ENCODE peak calls at places on chromosomes 3 and 15, in four cellular contexts. K is progenitor cell of endocrine pancreas, W is colonic mucosa, N is WERI-Rb-1. D is an unnamed sample.

GRCh38 chr15:71559616-71560015 is 250.7 kb upstream of the NR2E3 start:
- DNase-seq in N (no peak), K (no peak), W (no peak), D (no peak)

GRCh38 chr3:48423883-48424695 is 5.8 kb downstream of the PLXNB1 start:
- DNase-seq in N (no peak), W (no peak), K (no peak), D (no peak)

GRCh38 chr3:31379598-31379997 is 153.1 kb upstream of the STT3B start:
- DNase-seq in N (no peak), K (no peak), W (no peak), D (no peak)

GRCh38 chr3:58158427-58159153 is 52.2 kb downstream of the DNASE1L3 start:
- DNase-seq in K (no peak), N (no peak), W (no peak), D (no peak)

GRCh38 chr3:190581041-190581501 is 67.2 kb downstream of the IL1RAP start:
- DNase-seq in W (no peak), N (no peak), K (no peak), D (no peak)

GRCh38 chr3:16720367-16720766 is 115.1 kb upstream of the DAZL start:
- DNase-seq in N (no peak), W (no peak), K (no peak), D (no peak)

GRCh38 chr3:99119312-99119810 is 217.9 kb upstream of the DCBLD2 start:
- DNase-seq in N (no peak), K (no peak), W (no peak), D (no peak)

GRCh38 chr3:54954516-54954915 is 26.7 kb upstream of the LRTM1 start:
- DNase-seq in W (no peak), K (no peak), N (no peak), D (no peak)

GRCh38 chr3:46878796-46879436 is 1.4 kb downstream of the PTH1R start:
- DNase-seq in K (no peak), W (no peak), N (peak; percentile 73), D (no peak)

GRCh38 chr15:81296673-81297072 is 27.3 kb downstream of the STARD5 start:
- DNase-seq in W (peak; percentile 49), K (no peak), N (no peak), D (no peak)

GRCh38 chr15:39792954-39793353 is 10.3 kb upstream of the FSIP1 start:
- DNase-seq in K (no peak), W (no peak), N (no peak), D (no peak)

GRCh38 chr3:60190073-60190472 is 1061.2 kb downstream of the FHIT start:
- DNase-seq in N (no peak), W (no peak), K (no peak), D (no peak)

GRCh38 chr3:155281892-155282291 is 11.6 kb downstream of the STRIT1 start:
- DNase-seq in K (no peak), W (no peak), N (no peak), D (no peak)

GRCh38 chr3:153848701-153849100 is 272.5 kb upstream of the ARHGEF26 start:
- DNase-seq in W (no peak), N (no peak), K (no peak), D (no peak)

GRCh38 chr15:23877502-23878412 is 190.7 kb upstream of the NDN start:
- DNase-seq in K (peak; percentile 58), N (peak; percentile 81), W (peak; percentile 58), D (peak; percentile 85)

GRCh38 chr3:106348142-106348690 is 479.4 kb upstream of the CBLB start:
- DNase-seq in N (no peak), K (no peak), W (no peak), D (no peak)

GRCh38 chr3:40073310-40074007 is 236.0 kb upstream of the EIF1B start:
- DNase-seq in K (no peak), N (no peak), W (no peak), D (no peak)

GRCh38 chr3:114650808-114651207 is 357.0 kb downstream of the TIGIT start:
- DNase-seq in W (no peak), N (no peak), K (no peak), D (no peak)

GRCh38 chr3:119990888-119991287 is 103.4 kb downstream of the GSK3B start:
- DNase-seq in K (no peak), W (no peak), N (no peak), D (no peak)

GRCh38 chr15:45198337-45199135 is 10.8 kb upstream of the SHF start:
- DNase-seq in W (peak; percentile 97), K (peak; percentile 91), N (peak; percentile 91), D (peak; percentile 84)

GRCh38 chr3:122952509-122952908 is 75.1 kb downstream of the SEMA5B start:
- DNase-seq in N (no peak), W (no peak), K (no peak), D (no peak)

GRCh38 chr3:47283596-47284364 is 1.0 kb downstream of the KLHL18 start:
- DNase-seq in W (no peak), K (no peak), N (no peak), D (peak; percentile 29)

DNA sequence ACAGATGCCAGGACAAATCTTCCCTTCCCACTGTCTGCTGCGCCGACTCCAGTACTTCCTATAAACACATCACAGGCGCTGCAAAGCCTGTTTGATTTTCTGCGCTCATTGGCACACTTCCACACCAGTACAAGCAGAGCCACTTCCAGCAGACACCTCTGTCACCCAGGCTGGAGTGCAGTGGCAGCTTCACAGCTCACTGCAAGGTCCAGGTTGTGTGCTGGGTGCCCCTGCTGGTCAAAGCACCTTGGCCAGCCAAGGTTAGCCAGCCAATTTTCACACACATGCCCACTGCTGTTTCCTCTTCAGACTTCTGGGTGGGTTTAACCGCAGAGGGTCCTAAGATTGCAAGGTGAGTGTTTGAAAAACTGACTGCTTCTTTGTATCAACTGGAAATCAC is 4.9 kb downstream of the CHDH start:
- DNase-seq in W (peak; percentile 77), N (no peak), K (no peak), D (no peak)
- TF ChIP-seq CTCF in W (peak; percentile 19), N (peak; percentile 55), K (no peak), D (no peak)

GRCh38 chr3:42712344-42712648 is 9.7 kb upstream of the HHATL start:
- DNase-seq in W (no peak), K (no peak), N (no peak), D (no peak)

GRCh38 chr3:42713747-42714146 is 11.1 kb upstream of the HHATL start:
- DNase-seq in W (no peak), N (peak; percentile 3), K (peak; percentile 1), D (no peak)

GRCh38 chr3:42710323-42711021 is 7.9 kb upstream of the HHATL start:
- DNase-seq in K (no peak), N (peak; percentile 2), W (no peak), D (no peak)

GRCh38 chr3:42712716-42713372 is 10.2 kb upstream of the HHATL start:
- DNase-seq in W (no peak), K (peak; percentile 3), N (peak; percentile 5), D (no peak)

GRCh38 chr3:42711491-42712343 is 9.1 kb upstream of the HHATL start:
- DNase-seq in N (peak; percentile 29), K (no peak), W (no peak), D (no peak)
- TF ChIP-seq CTCF in N (peak; percentile 36), K (peak; percentile 6), W (no peak), D (no peak)

DNA sequence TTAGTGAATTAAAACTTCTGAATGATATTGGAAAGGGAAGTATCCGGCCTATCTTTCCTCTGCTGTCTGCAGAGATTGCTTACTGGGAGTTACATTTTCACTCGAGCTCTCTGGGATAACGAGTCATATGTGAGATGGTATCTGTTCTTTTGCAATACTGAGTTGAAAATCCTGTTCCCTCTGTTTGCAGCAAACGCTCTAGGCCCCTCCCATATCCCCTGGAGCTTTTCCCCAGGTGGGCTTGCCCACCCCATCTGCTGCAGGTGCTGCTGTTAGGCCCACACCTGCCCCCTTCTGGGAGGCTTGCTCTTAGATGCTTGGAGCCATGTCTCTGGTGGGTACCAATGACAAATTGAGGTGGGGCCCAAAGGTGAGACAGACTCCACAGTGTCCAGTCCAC is 42.7 kb upstream of the MTMR10 start:
- DNase-seq in N (no peak), K (no peak), W (no peak), D (no peak)
- TF ChIP-seq CTCF in N (peak; percentile 3), K (no peak), W (no peak), D (no peak)

GRCh38 chr3:146598486-146598885 is 6.7 kb downstream of the PLSCR5 start:
- DNase-seq in K (no peak), N (no peak), W (no peak), D (no peak)

GRCh38 chr3:146590521-146590920 is 14.6 kb downstream of the PLSCR5 start:
- DNase-seq in W (no peak), N (no peak), K (no peak), D (no peak)

GRCh38 chr3:146589899-146590508 is 15.1 kb downstream of the PLSCR5 start:
- DNase-seq in K (no peak), N (peak; percentile 15), W (peak; percentile 29), D (no peak)

GRCh38 chr3:146593776-146594175 is 11.4 kb downstream of the PLSCR5 start:
- DNase-seq in W (no peak), K (no peak), N (no peak), D (no peak)

GRCh38 chr3:146594843-146595482 is 10.2 kb downstream of the PLSCR5 start:
- DNase-seq in N (no peak), W (no peak), K (no peak), D (no peak)
- TF ChIP-seq CTCF in N (no peak), W (peak; percentile 42), K (peak; percentile 58), D (peak; percentile 62)

DNA sequence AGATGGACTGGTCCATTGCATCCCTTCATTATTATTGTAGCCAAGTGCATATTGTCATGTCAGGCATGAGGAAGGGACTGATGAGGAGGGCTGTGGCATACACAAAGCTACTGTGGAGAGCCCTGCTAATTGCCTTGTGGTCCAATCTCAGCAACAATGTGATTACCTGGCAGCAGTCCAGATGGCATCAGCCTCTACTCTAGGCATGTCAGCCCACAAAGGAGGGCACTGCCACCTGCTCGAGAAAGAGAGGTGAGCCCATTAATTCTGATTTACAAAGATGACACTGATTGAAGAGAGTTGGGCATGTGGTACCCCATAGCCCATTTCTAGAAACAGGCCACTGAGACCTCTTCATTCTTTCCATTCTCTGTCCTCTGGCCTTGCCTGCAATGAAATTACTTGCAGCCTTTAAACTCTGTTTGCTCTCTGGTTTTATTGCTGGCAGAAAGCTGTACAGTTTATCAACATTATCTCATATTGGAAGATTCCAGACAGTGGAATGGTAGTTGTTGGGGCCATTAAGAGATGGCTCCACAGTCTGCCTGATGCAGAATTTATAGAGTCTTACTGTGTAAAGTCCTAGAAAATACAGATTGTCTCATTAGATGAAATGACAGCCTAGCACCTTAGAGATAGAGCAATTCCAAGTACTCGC is 307.7 kb downstream of the ARPP21 start:
- DNase-seq in W (peak; percentile 22), N (no peak), K (no peak), D (no peak)
- TF ChIP-seq CTCF in W (no peak), N (peak; percentile 8), K (no peak), D (peak; percentile 22)

GRCh38 chr3:53169832-53170324 is 8.9 kb downstream of the PRKCD start:
- DNase-seq in W (no peak), N (no peak), K (no peak), D (no peak)

GRCh38 chr3:53168175-53168923 is 7.3 kb downstream of the PRKCD start:
- DNase-seq in K (no peak), N (no peak), W (no peak), D (no peak)

GRCh38 chr3:53170325-53171108 is 9.5 kb downstream of the PRKCD start:
- DNase-seq in K (no peak), N (no peak), W (no peak), D (no peak)

GRCh38 chr3:53167418-53168174 is 6.6 kb downstream of the PRKCD start:
- DNase-seq in K (no peak), N (no peak), W (no peak), D (no peak)

GRCh38 chr3:53169045-53169831 is 8.2 kb downstream of the PRKCD start:
- DNase-seq in N (peak; percentile 86), K (no peak), W (no peak), D (peak; percentile 52)
- TF ChIP-seq CTCF in N (peak; percentile 57), K (no peak), W (no peak), D (no peak)

GRCh38 chr15:47194718-47195117 is 522.6 kb upstream of the SEMA6D start:
- DNase-seq in K (no peak), W (no peak), N (no peak), D (no peak)
- TF ChIP-seq CTCF in K (peak; percentile 43), W (peak; percentile 8), N (peak; percentile 28), D (no peak)